ENCODE peak calls at places on chromosomes 4 and X, in six cellular contexts. I, R, F, L, E and Z are unnamed samples.

GRCh38 chr4:168164915-168165548 is 72.7 kb downstream of the ANXA10 start:
- DNase-seq in I (no peak), R (no peak), F (no peak), L (no peak), E (no peak), Z (no peak)

GRCh38 chr4:124483043-124483906 is 229.3 kb downstream of the ANKRD50 start:
- DNase-seq in I (no peak), R (no peak), F (no peak), L (peak), E (no peak), Z (no peak)

GRCh38 chrX:150779367-150779766 is 86.2 kb downstream of the MTMR1 start:
- DNase-seq in I (no peak), R (no peak), F (no peak), L (no peak), E (no peak), Z (no peak)

GRCh38 chr4:153595894-153596601 is 88.0 kb upstream of the TLR2 start:
- DNase-seq in I (no peak), R (no peak), F (no peak), L (no peak), E (no peak), Z (no peak)

GRCh38 chr4:110636677-110637407 is 14.0 kb upstream of the PITX2 start:
- DNase-seq in I (peak), R (no peak), F (no peak), L (peak), E (no peak), Z (no peak)

GRCh38 chr4:152063301-152064235 is 302.8 kb upstream of the GATB start:
- DNase-seq in I (peak), R (peak), F (no peak), L (peak), E (no peak), Z (no peak)

GRCh38 chrX:110258552-110258951 is 59.3 kb downstream of the AMMECR1 start:
- DNase-seq in I (peak), R (no peak), F (no peak), L (no peak), E (no peak), Z (no peak)

GRCh38 chr4:80069837-80070788 is 2.9 kb downstream of the ANTXR2 start:
- DNase-seq in I (peak), R (no peak), F (no peak), L (no peak), E (no peak), Z (no peak)

GRCh38 chr4:86670739-86671138 is 76.6 kb downstream of the PTPN13 start:
- DNase-seq in I (peak), R (no peak), F (no peak), L (no peak), E (no peak), Z (no peak)

GRCh38 chr4:71230258-71230594 is 108.6 kb upstream of the SLC4A4 start:
- DNase-seq in I (no peak), R (no peak), F (no peak), L (no peak), E (peak), Z (no peak)

GRCh38 chr4:71231073-71231752 is 107.6 kb upstream of the SLC4A4 start:
- DNase-seq in I (peak), R (no peak), F (no peak), L (no peak), E (peak), Z (peak)

GRCh38 chr4:71231753-71232420 is 106.9 kb upstream of the SLC4A4 start:
- DNase-seq in I (no peak), R (no peak), F (no peak), L (no peak), E (no peak), Z (no peak)

GRCh38 chr4:71229477-71230257 is 109.2 kb upstream of the SLC4A4 start:
- DNase-seq in I (peak), R (no peak), F (peak), L (peak), E (peak), Z (peak)

GRCh38 chr4:71230613-71231012 is 108.2 kb upstream of the SLC4A4 start:
- DNase-seq in I (no peak), R (no peak), F (no peak), L (no peak), E (no peak), Z (no peak)
- H3K27ac ChIP-seq in I (no peak), R (no peak), F (no peak), L (no peak), E (peak), Z (peak)

GRCh38 chr4:89784686-89785227 is 52.2 kb downstream of the SNCA start:
- DNase-seq in I (no peak), R (no peak), F (no peak), L (no peak), E (no peak), Z (no peak)

GRCh38 chr4:89788243-89789072 is 48.5 kb downstream of the SNCA start:
- DNase-seq in I (peak), R (no peak), F (no peak), L (no peak), E (no peak), Z (no peak)
- H3K27ac ChIP-seq in I (no peak), R (no peak), F (no peak), L (no peak), E (no peak), Z (peak)

GRCh38 chrX:30308263-30309138 is 689 bp downstream of the NR0B1 start:
- DNase-seq in I (peak), R (no peak), F (no peak), L (peak), E (no peak), Z (no peak)
- H3K27ac ChIP-seq in I (no peak), R (no peak), F (no peak), L (no peak), E (no peak), Z (no peak)

GRCh38 chr4:37995981-37996770 is 36.0 kb downstream of the PTTG2 start:
- DNase-seq in I (no peak), R (no peak), F (no peak), L (no peak), E (no peak), Z (no peak)
- H3K27ac ChIP-seq in I (no peak), R (no peak), F (no peak), L (no peak), E (no peak), Z (no peak)

GRCh38 chrX:13693341-13693871 is 4.5 kb downstream of the RAB9A start:
- DNase-seq in I (peak), R (no peak), F (no peak), L (peak), E (no peak), Z (no peak)
- H3K27ac ChIP-seq in I (peak), R (no peak), F (no peak), L (no peak), E (peak), Z (no peak)

GRCh38 chrX:81412428-81412827 is 210.5 kb downstream of the SH3BGRL start:
- DNase-seq in I (no peak), R (no peak), F (no peak), L (peak), E (no peak), Z (no peak)

GRCh38 chrX:81411517-81411916 is 209.6 kb downstream of the SH3BGRL start:
- DNase-seq in I (no peak), R (no peak), F (no peak), L (no peak), E (no peak), Z (no peak)

DNA sequence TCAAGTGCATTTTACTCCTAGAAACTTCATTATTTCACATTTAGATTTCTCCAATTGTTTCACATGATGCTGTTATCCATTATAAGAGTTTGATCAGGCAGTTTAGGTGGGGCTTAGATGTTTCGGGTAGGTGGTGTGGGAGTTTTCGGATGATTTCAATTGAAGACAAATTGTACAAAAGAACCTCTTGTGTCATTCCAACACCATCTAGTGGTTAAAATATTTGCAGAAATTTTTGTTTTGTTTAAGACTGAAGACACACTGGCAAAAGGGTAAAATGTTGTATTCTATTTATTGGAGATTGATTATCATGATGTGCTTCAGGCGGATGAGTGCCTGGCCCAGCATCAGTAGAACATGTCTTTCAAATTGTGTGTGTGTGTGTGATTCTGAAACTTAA is 212.7 kb downstream of the SH3BGRL start:
- DNase-seq in I (peak), R (no peak), F (no peak), L (peak), E (no peak), Z (no peak)
- H3K27ac ChIP-seq in I (no peak), R (no peak), F (no peak), L (no peak), E (no peak), Z (no peak)

DNA sequence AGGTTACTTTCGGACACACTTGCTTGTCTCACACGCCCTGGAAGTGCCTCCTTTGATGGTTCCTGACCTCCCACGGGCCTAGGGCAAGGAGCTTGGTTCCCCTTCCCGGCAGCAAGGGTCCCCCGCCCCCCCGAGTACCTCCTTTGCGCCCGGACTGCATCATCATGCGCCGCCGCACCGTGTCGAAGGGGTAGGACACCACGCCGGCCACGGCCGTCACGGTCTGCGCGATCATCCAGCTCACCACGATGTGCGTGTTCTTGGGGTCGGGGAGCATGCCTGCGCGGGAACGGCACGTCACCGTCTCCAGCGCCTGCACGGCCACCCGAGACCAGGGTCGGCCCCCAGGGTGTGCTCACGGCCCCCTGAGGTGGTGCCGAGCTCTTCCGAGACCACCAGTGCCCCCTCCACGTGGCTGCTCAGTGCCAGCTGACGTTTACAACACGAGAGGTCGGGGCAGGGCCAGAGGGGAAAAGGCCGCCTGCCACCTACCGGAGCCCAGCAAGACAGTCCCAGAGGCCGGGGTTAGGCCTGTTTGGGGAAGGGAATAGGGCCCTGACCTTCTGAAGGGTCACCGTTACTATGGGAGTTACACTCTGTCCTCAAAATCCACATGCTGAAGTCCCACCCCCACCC is 4.7 kb downstream of the SLC25A6 start:
- DNase-seq in I (no peak), R (no peak), F (no peak), L (no peak), E (peak), Z (no peak)
- H3K27ac ChIP-seq in I (no peak), R (no peak), F (no peak), L (no peak), E (no peak), Z (no peak)

GRCh38 chr4:99435154-99435553 is at the start of gene ADH7:
- DNase-seq in I (no peak), R (no peak), F (no peak), L (no peak), E (no peak), Z (no peak)

GRCh38 chr4:99430106-99430505 is 5.0 kb downstream of the ADH7 start:
- DNase-seq in I (no peak), R (no peak), F (no peak), L (no peak), E (no peak), Z (no peak)
- H3K27ac ChIP-seq in I (no peak), R (no peak), F (no peak), L (no peak), E (no peak), Z (no peak)

DNA sequence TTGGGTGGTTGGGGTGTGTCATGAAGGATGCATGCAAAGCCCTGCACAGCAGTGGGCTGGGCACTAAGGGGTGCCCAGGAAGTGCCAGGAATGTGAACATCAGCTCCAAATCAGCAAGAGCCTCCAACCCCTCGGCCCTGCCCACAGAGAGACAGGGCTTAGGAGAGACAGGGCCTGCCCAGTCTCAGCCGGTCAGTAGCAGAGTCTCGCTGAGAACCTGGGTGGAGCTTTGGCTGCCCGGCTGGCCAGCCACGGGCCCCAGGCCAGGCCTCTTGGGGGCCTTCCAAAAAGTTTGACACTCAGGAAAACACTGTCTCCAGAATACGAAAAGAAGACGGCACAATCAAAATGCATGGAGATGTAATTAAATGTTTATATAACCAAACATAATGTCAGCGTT is 4.3 kb upstream of the MXD4 start:
- DNase-seq in I (peak), R (no peak), F (no peak), L (no peak), E (no peak), Z (no peak)
- H3K27ac ChIP-seq in I (peak), R (no peak), F (no peak), L (no peak), E (no peak), Z (peak)

GRCh38 chrX:18973527-18974192 is 10.3 kb downstream of the PHKA2 start:
- DNase-seq in I (no peak), R (no peak), F (no peak), L (peak), E (peak), Z (no peak)
- H3K27ac ChIP-seq in I (no peak), R (no peak), F (no peak), L (no peak), E (no peak), Z (no peak)